ENCODE peak calls at places on chromosomes 5 and 9, in seven cellular contexts. K, B, Z, L, C, U and R are unnamed samples.

GRCh38 chr5:126778675-126779403 is 1.9 kb downstream of the LMNB1 start:
- DNase-seq in K (no peak), B (no peak), Z (no peak), L (no peak), C (no peak), U (no peak), R (no peak)

GRCh38 chr5:83472508-83473343 is 1.2 kb downstream of the VCAN start:
- DNase-seq in K (no peak), B (no peak), Z (peak), L (peak), C (peak), U (peak), R (peak)

GRCh38 chr5:56314536-56314935 is 81.4 kb upstream of the ANKRD55 start:
- DNase-seq in K (peak), B (peak), Z (no peak), L (no peak), C (peak), U (no peak), R (no peak)

GRCh38 chr9:88721028-88721427 is 186.1 kb downstream of the NXNL2 start:
- DNase-seq in K (no peak), B (no peak), Z (no peak), L (no peak), C (no peak), U (no peak), R (no peak)

GRCh38 chr9:971901-972511 is 4.4 kb upstream of the DMRT3 start:
- DNase-seq in K (no peak), B (no peak), Z (no peak), L (peak), C (no peak), U (no peak), R (no peak)

GRCh38 chr9:77927265-77927664 is 104.3 kb downstream of the GNAQ start:
- DNase-seq in K (no peak), B (no peak), Z (no peak), L (no peak), C (no peak), U (peak), R (no peak)

GRCh38 chr9:114513050-114513951 is 8.0 kb upstream of the WHRN start:
- DNase-seq in K (no peak), B (no peak), Z (no peak), L (no peak), C (no peak), U (no peak), R (no peak)

GRCh38 chr9:116313638-116314037 is 160.0 kb downstream of the PAPPA start:
- DNase-seq in K (no peak), B (no peak), Z (no peak), L (no peak), C (no peak), U (no peak), R (no peak)

GRCh38 chr5:140366770-140367630 is 7.0 kb downstream of the SLC4A9 start:
- DNase-seq in K (no peak), B (no peak), Z (no peak), L (no peak), C (no peak), U (no peak), R (no peak)

GRCh38 chr9:2709645-2710101 is 7.6 kb upstream of the KCNV2 start:
- DNase-seq in K (no peak), B (no peak), Z (no peak), L (no peak), C (no peak), U (no peak), R (no peak)

GRCh38 chr9:127658431-127658830 is 46.4 kb downstream of the STXBP1 start:
- DNase-seq in K (no peak), B (no peak), Z (no peak), L (no peak), C (no peak), U (no peak), R (no peak)

GRCh38 chr5:133365326-133365725 is 247.0 kb downstream of the FSTL4 start:
- DNase-seq in K (no peak), B (no peak), Z (no peak), L (no peak), C (no peak), U (no peak), R (no peak)

GRCh38 chr5:132059043-132059695 is 1.3 kb upstream of the IL3 start:
- DNase-seq in K (peak), B (no peak), Z (no peak), L (no peak), C (no peak), U (no peak), R (peak)

GRCh38 chr5:170644501-170644900 is 139.0 kb upstream of the GABRP start:
- DNase-seq in K (no peak), B (no peak), Z (no peak), L (no peak), C (no peak), U (no peak), R (no peak)

GRCh38 chr9:135525241-135526088 is 4.2 kb downstream of the LCN1 start:
- DNase-seq in K (no peak), B (no peak), Z (no peak), L (no peak), C (no peak), U (no peak), R (no peak)

GRCh38 chr9:125637264-125637663 is 69.7 kb downstream of the MAPKAP1 start:
- DNase-seq in K (no peak), B (no peak), Z (no peak), L (no peak), C (no peak), U (no peak), R (no peak)

GRCh38 chr9:131100445-131100844 is 4.1 kb downstream of the AIF1L start:
- DNase-seq in K (no peak), B (no peak), Z (no peak), L (no peak), C (no peak), U (peak), R (no peak)

GRCh38 chr9:131609116-131609830 is 64.0 kb downstream of the PRRT1B start:
- DNase-seq in K (no peak), B (no peak), Z (no peak), L (peak), C (peak), U (peak), R (no peak)

GRCh38 chr5:39080597-39081204 is 6.5 kb upstream of the RICTOR start:
- DNase-seq in K (peak), B (peak), Z (peak), L (no peak), C (peak), U (peak), R (no peak)

GRCh38 chr5:174533771-174534221 is 190.6 kb upstream of the MSX2 start:
- DNase-seq in K (no peak), B (no peak), Z (no peak), L (no peak), C (peak), U (peak), R (no peak)